ENCODE peak calls at places on chromosomes 6 and 20, in eight cellular contexts. One of them, this sample, is unnamed.

GRCh38 chr6:121619013-121619412 is 183.6 kb downstream of the GJA1 start:
- DNase-seq in progenitor cell of endocrine pancreas: no peak
- DNase-seq in fibroblast of villous mesenchyme: no peak
- DNase-seq in stimulated activated CD8-positive, alpha-beta memory T cell treated with anti-CD3 and anti-CD28 coated beads, Interleukin-7, amount 100 ng/mL, for 24 hours: no peak
- DNase-seq in activated T-cell treated with anti-CD3 and anti-CD28 coated beads for 4 hours: no peak
- DNase-seq in NCI-H1048: no peak
- DNase-seq in activated naive CD4-positive, alpha-beta T cell: no peak
- DNase-seq in Calu3: no peak
- DNase-seq in this sample: peak; percentile 32

GRCh38 chr6:42158011-42158410 is 15.2 kb upstream of the GUCA1A start:
- DNase-seq in Calu3: no peak
- DNase-seq in activated T-cell treated with anti-CD3 and anti-CD28 coated beads for 4 hours: no peak
- DNase-seq in fibroblast of villous mesenchyme: peak; percentile 55
- DNase-seq in stimulated activated CD8-positive, alpha-beta memory T cell treated with anti-CD3 and anti-CD28 coated beads, Interleukin-7, amount 100 ng/mL, for 24 hours: no peak
- DNase-seq in progenitor cell of endocrine pancreas: no peak
- DNase-seq in NCI-H1048: no peak
- DNase-seq in activated naive CD4-positive, alpha-beta T cell: no peak
- DNase-seq in this sample: no peak

GRCh38 chr6:34049395-34050342 is 96.2 kb downstream of the GRM4 start:
- DNase-seq in progenitor cell of endocrine pancreas: no peak
- DNase-seq in NCI-H1048: no peak
- DNase-seq in fibroblast of villous mesenchyme: no peak
- DNase-seq in Calu3: no peak
- DNase-seq in activated naive CD4-positive, alpha-beta T cell: no peak
- DNase-seq in stimulated activated CD8-positive, alpha-beta memory T cell treated with anti-CD3 and anti-CD28 coated beads, Interleukin-7, amount 100 ng/mL, for 24 hours: no peak
- DNase-seq in activated T-cell treated with anti-CD3 and anti-CD28 coated beads for 4 hours: no peak
- DNase-seq in this sample: no peak

GRCh38 chr6:163415620-163416379 is 1.3 kb downstream of the QKI start:
- DNase-seq in Calu3: no peak
- DNase-seq in progenitor cell of endocrine pancreas: no peak
- DNase-seq in activated T-cell treated with anti-CD3 and anti-CD28 coated beads for 4 hours: peak; percentile 15
- DNase-seq in activated naive CD4-positive, alpha-beta T cell: no peak
- DNase-seq in NCI-H1048: no peak
- DNase-seq in fibroblast of villous mesenchyme: peak; percentile 71
- DNase-seq in stimulated activated CD8-positive, alpha-beta memory T cell treated with anti-CD3 and anti-CD28 coated beads, Interleukin-7, amount 100 ng/mL, for 24 hours: no peak
- DNase-seq in this sample: peak; percentile 52

GRCh38 chr20:21396921-21397340 is 395 bp downstream of the NKX2-4 start:
- DNase-seq in Calu3: no peak
- DNase-seq in activated naive CD4-positive, alpha-beta T cell: no peak
- DNase-seq in fibroblast of villous mesenchyme: no peak
- DNase-seq in progenitor cell of endocrine pancreas: peak; percentile 14
- DNase-seq in stimulated activated CD8-positive, alpha-beta memory T cell treated with anti-CD3 and anti-CD28 coated beads, Interleukin-7, amount 100 ng/mL, for 24 hours: no peak
- DNase-seq in activated T-cell treated with anti-CD3 and anti-CD28 coated beads for 4 hours: no peak
- DNase-seq in NCI-H1048: no peak
- DNase-seq in this sample: peak; percentile 76

GRCh38 chr6:134880487-134881190 is 69.3 kb downstream of the ALDH8A1 start:
- DNase-seq in fibroblast of villous mesenchyme: peak; percentile 14
- DNase-seq in stimulated activated CD8-positive, alpha-beta memory T cell treated with anti-CD3 and anti-CD28 coated beads, Interleukin-7, amount 100 ng/mL, for 24 hours: no peak
- DNase-seq in activated naive CD4-positive, alpha-beta T cell: no peak
- DNase-seq in progenitor cell of endocrine pancreas: no peak
- DNase-seq in activated T-cell treated with anti-CD3 and anti-CD28 coated beads for 4 hours: no peak
- DNase-seq in Calu3: no peak
- DNase-seq in NCI-H1048: no peak
- DNase-seq in this sample: no peak

GRCh38 chr6:76885861-76886301 is 577.4 kb downstream of the HTR1B start:
- DNase-seq in progenitor cell of endocrine pancreas: no peak
- DNase-seq in activated naive CD4-positive, alpha-beta T cell: no peak
- DNase-seq in stimulated activated CD8-positive, alpha-beta memory T cell treated with anti-CD3 and anti-CD28 coated beads, Interleukin-7, amount 100 ng/mL, for 24 hours: no peak
- DNase-seq in activated T-cell treated with anti-CD3 and anti-CD28 coated beads for 4 hours: no peak
- DNase-seq in NCI-H1048: no peak
- DNase-seq in Calu3: no peak
- DNase-seq in fibroblast of villous mesenchyme: peak; percentile 41
- DNase-seq in this sample: no peak

GRCh38 chr6:40996591-40997247 is 42.3 kb downstream of the UNC5CL start:
- DNase-seq in stimulated activated CD8-positive, alpha-beta memory T cell treated with anti-CD3 and anti-CD28 coated beads, Interleukin-7, amount 100 ng/mL, for 24 hours: no peak
- DNase-seq in activated naive CD4-positive, alpha-beta T cell: no peak
- DNase-seq in progenitor cell of endocrine pancreas: no peak
- DNase-seq in NCI-H1048: no peak
- DNase-seq in activated T-cell treated with anti-CD3 and anti-CD28 coated beads for 4 hours: no peak
- DNase-seq in fibroblast of villous mesenchyme: peak; percentile 7
- DNase-seq in Calu3: peak; percentile 36
- DNase-seq in this sample: peak; percentile 53

GRCh38 chr6:45474376-45474775 is 96.6 kb upstream of the SUPT3H start:
- DNase-seq in fibroblast of villous mesenchyme: peak; percentile 63
- DNase-seq in progenitor cell of endocrine pancreas: no peak
- DNase-seq in activated naive CD4-positive, alpha-beta T cell: no peak
- DNase-seq in activated T-cell treated with anti-CD3 and anti-CD28 coated beads for 4 hours: no peak
- DNase-seq in NCI-H1048: no peak
- DNase-seq in Calu3: no peak
- DNase-seq in stimulated activated CD8-positive, alpha-beta memory T cell treated with anti-CD3 and anti-CD28 coated beads, Interleukin-7, amount 100 ng/mL, for 24 hours: no peak
- DNase-seq in this sample: no peak

GRCh38 chr20:10501377-10501776 is 66.3 kb downstream of the SLX4IP start:
- DNase-seq in Calu3: no peak
- DNase-seq in NCI-H1048: no peak
- DNase-seq in activated T-cell treated with anti-CD3 and anti-CD28 coated beads for 4 hours: no peak
- DNase-seq in activated naive CD4-positive, alpha-beta T cell: no peak
- DNase-seq in progenitor cell of endocrine pancreas: no peak
- DNase-seq in fibroblast of villous mesenchyme: no peak
- DNase-seq in stimulated activated CD8-positive, alpha-beta memory T cell treated with anti-CD3 and anti-CD28 coated beads, Interleukin-7, amount 100 ng/mL, for 24 hours: no peak
- DNase-seq in this sample: no peak

GRCh38 chr6:42227173-42227850 is 9.7 kb upstream of the MRPS10 start:
- DNase-seq in activated T-cell treated with anti-CD3 and anti-CD28 coated beads for 4 hours: no peak
- DNase-seq in stimulated activated CD8-positive, alpha-beta memory T cell treated with anti-CD3 and anti-CD28 coated beads, Interleukin-7, amount 100 ng/mL, for 24 hours: no peak
- DNase-seq in activated naive CD4-positive, alpha-beta T cell: no peak
- DNase-seq in fibroblast of villous mesenchyme: no peak
- DNase-seq in Calu3: peak; percentile 22
- DNase-seq in NCI-H1048: no peak
- DNase-seq in progenitor cell of endocrine pancreas: no peak
- DNase-seq in this sample: no peak

GRCh38 chr20:61407561-61407960 is 155.5 kb downstream of the CDH4 start:
- DNase-seq in stimulated activated CD8-positive, alpha-beta memory T cell treated with anti-CD3 and anti-CD28 coated beads, Interleukin-7, amount 100 ng/mL, for 24 hours: no peak
- DNase-seq in fibroblast of villous mesenchyme: no peak
- DNase-seq in Calu3: no peak
- DNase-seq in activated T-cell treated with anti-CD3 and anti-CD28 coated beads for 4 hours: no peak
- DNase-seq in NCI-H1048: no peak
- DNase-seq in progenitor cell of endocrine pancreas: no peak
- DNase-seq in activated naive CD4-positive, alpha-beta T cell: no peak
- DNase-seq in this sample: no peak

This sample was measured in neural progenitor cell.